ENCODE peak calls at places on chromosomes 6 and 20, in five cellular contexts. J is suprapubic skin, X is NCI-H774, W is NAMALWA, G is skeletal muscle cell. Y is an unnamed sample.

GRCh38 chr6:34489229-34489805 is 23.4 kb downstream of the PACSIN1 start:
- DNase-seq in X (no peak), J (no peak), W (no peak), G (no peak), Y (no peak)

GRCh38 chr6:163543311-163543710 is 128.8 kb downstream of the QKI start:
- DNase-seq in W (no peak), X (peak; percentile 48), G (no peak), J (no peak), Y (no peak)

GRCh38 chr6:32879691-32880090 is 25.7 kb downstream of the PSMB9 start:
- DNase-seq in J (no peak), G (no peak), X (no peak), W (no peak), Y (no peak)

GRCh38 chr20:46652699-46653098 is 1.4 kb upstream of the SLC13A3 start:
- DNase-seq in X (no peak), W (no peak), G (no peak), J (no peak), Y (no peak)

GRCh38 chr20:50356962-50357782 is 153.0 kb upstream of the PTPN1 start:
- DNase-seq in G (no peak), J (no peak), X (no peak), W (no peak), Y (no peak)

GRCh38 chr6:15440040-15440439 is 194.2 kb downstream of the JARID2 start:
- DNase-seq in G (no peak), W (no peak), J (no peak), X (no peak), Y (no peak)

GRCh38 chr20:50351541-50351940 is 158.6 kb upstream of the PTPN1 start:
- DNase-seq in X (no peak), W (no peak), G (no peak), J (no peak), Y (no peak)

GRCh38 chr6:44431118-44431725 is 43.7 kb downstream of the CDC5L start:
- DNase-seq in X (no peak), J (no peak), G (no peak), W (peak; percentile 78), Y (peak; percentile 49)

GRCh38 chr6:169240125-169240524 is 13.5 kb downstream of the THBS2 start:
- DNase-seq in J (no peak), W (no peak), G (no peak), X (no peak), Y (no peak)

GRCh38 chr20:47272893-47273590 is 83.5 kb downstream of the ZMYND8 start:
- DNase-seq in J (no peak), G (no peak), W (peak; percentile 87), X (peak; percentile 47), Y (peak; percentile 66)

GRCh38 chr6:141482773-141483172 is 650.0 kb upstream of the GJE1 start:
- DNase-seq in G (no peak), X (peak; percentile 57), J (no peak), W (peak; percentile 64), Y (no peak)

GRCh38 chr20:25000268-25000801 is 7.8 kb upstream of the APMAP start:
- DNase-seq in G (peak; percentile 74), X (peak; percentile 17), J (peak; percentile 82), W (no peak), Y (peak; percentile 53)